ENCODE peak calls at places on chromosomes 11 and 22, in six cellular contexts. A is stomach, P is GM23338, L is transverse colon, V is GM12892, U is GM12878. W is an unnamed sample.

GRCh38 chr11:117808768-117809167 is 11.8 kb upstream of the DSCAML1 start:
- DNase-seq in P (no peak), V (no peak), U (no peak), A (no peak), L (peak), W (peak)

GRCh38 chr11:71472357-71472885 is 19.4 kb downstream of the NADSYN1 start:
- DNase-seq in L (no peak), U (no peak), P (no peak), A (no peak), V (no peak), W (peak)

GRCh38 chr11:120211522-120212258 is 858 bp downstream of the OAF start:
- DNase-seq in A (no peak), U (no peak), L (no peak), P (no peak), V (no peak), W (no peak)

GRCh38 chr11:44559207-44559943 is 6.1 kb upstream of the CD82 start:
- DNase-seq in V (no peak), U (peak), L (no peak), P (peak), A (no peak), W (peak)

GRCh38 chr11:65298655-65299179 is 15.9 kb upstream of the CDC42EP2 start:
- DNase-seq in P (no peak), V (no peak), A (no peak), L (peak), U (no peak), W (peak)

GRCh38 chr11:122069946-122070345 is 46.1 kb downstream of the BLID start:
- DNase-seq in V (no peak), P (peak), L (peak), A (peak), U (no peak), W (no peak)

GRCh38 chr22:44384981-44385610 is 72.3 kb upstream of the SHISAL1 start:
- DNase-seq in V (no peak), P (no peak), L (no peak), U (no peak), A (no peak), W (peak)

GRCh38 chr11:118917488-118918127 is 8.1 kb downstream of the BCL9L start:
- DNase-seq in A (no peak), L (peak), P (no peak), V (no peak), U (no peak), W (peak)

GRCh38 chr22:30730351-30730750 is 35.7 kb downstream of the OSBP2 start:
- DNase-seq in U (no peak), P (no peak), A (no peak), L (no peak), V (no peak), W (no peak)

GRCh38 chr11:62707277-62707771 is at the start of the genes BSCL2 and GNG3:
- DNase-seq in L (no peak), A (no peak), V (no peak), U (no peak), P (peak), W (peak)

GRCh38 chr22:37030560-37031281 is 11.2 kb downstream of the MPST start:
- DNase-seq in A (no peak), L (no peak), P (no peak), U (no peak), V (no peak), W (no peak)

GRCh38 chr22:37032134-37032534 is 12.6 kb downstream of the MPST start:
- DNase-seq in A (no peak), U (no peak), V (no peak), P (no peak), L (no peak), W (no peak)

GRCh38 chr22:37032535-37033460 is 13.3 kb downstream of the MPST start:
- DNase-seq in U (no peak), A (peak), L (peak), P (peak), V (no peak), W (no peak)

GRCh38 chr22:37036655-37037377 is 14.7 kb upstream of the KCTD17 start:
- DNase-seq in A (no peak), U (no peak), L (no peak), V (no peak), P (no peak), W (no peak)

DNA sequence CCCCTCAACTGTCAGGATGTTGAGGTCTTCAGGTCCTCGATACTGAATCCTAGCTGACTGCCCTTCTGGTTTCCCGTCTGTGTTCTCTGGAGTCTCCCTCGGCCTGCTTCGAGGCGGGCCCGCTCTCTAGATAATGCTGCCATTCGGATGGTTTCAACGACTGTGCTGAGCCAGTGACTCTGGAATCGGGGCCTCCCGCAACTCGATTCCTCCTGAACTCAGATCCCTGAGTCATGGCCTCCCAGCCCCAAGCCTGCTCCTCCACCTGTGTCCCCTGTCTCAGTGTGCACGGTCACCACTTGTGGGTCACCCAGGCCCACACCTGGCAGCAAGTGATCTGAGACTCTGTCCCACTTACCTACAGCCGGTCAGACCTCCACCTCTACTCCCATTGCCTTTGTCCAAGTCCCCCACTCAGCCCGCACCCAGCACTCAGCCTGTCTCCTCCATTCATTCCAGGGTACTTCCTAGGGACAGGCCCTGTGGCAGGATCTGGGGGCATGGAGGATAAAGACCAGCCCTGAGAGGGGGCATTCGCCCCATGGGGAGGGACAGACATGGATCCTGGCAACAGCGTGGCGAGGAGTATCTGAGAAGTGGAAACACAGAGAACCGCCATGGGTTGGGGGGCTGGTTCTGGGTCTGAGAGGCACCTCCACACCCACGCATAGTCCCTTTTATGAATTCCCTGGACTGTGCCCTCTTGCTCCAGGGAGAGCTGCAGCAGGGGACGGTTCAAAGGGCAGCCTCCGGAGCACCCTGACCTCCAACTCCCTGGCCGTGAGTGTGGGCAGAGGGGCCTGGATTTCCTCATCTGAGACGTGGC is 14.3 kb downstream of the MPST start:
- DNase-seq in L (peak), V (no peak), A (no peak), P (no peak), U (no peak), W (no peak)
- TF ChIP-seq POLR2AphosphoS5 in L (no peak), V (no peak), A (no peak), P (no peak), U (no peak), W (no peak)

DNA sequence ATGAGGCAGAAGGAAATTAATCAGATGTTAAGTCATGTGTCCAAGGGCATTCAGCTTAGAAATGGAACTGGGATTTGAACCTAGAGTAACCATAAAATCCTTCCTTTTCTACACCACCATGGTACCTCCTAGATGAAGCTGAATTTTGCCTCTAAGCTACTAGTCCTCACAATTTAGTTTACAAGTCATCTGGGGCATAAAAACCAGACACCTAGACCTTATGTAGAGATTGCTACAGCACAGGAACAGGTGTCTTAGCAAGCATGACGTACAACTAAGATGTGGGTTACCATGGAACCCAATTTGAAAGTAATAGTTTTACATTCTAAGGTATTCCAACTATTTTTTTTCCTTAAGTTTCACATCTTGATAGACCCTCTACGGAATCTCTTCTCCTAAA is 9.2 kb downstream of the TMEM216 start:
- DNase-seq in U (no peak), A (no peak), P (no peak), V (no peak), L (no peak), W (no peak)
- TF ChIP-seq POLR2AphosphoS5 in U (no peak), A (no peak), P (no peak), V (no peak), L (no peak), W (no peak)

GRCh38 chr11:123086315-123086714 is 24.4 kb upstream of the HSPA8 start:
- DNase-seq in A (no peak), V (no peak), U (no peak), L (no peak), P (no peak), W (no peak)
- TF ChIP-seq POLR2AphosphoS5 in A (no peak), V (no peak), U (no peak), L (no peak), P (no peak), W (no peak)

GRCh38 chr22:41286639-41287091 is 678 bp upstream of the RANGAP1 start:
- DNase-seq in L (no peak), V (no peak), A (no peak), P (no peak), U (peak), W (peak)

GRCh38 chr22:41289681-41290080 is 3.7 kb upstream of the RANGAP1 start:
- DNase-seq in L (no peak), V (no peak), A (no peak), U (no peak), P (no peak), W (no peak)

GRCh38 chr22:41285820-41286638 is at the start of gene RANGAP1:
- DNase-seq in L (peak), P (peak), A (peak), U (peak), V (peak), W (peak)

GRCh38 chr22:41290262-41291221 is 4.6 kb upstream of the RANGAP1 start:
- DNase-seq in A (no peak), P (peak), U (no peak), V (no peak), L (no peak), W (no peak)

GRCh38 chr22:41288245-41288946 is 2.4 kb upstream of the RANGAP1 start:
- DNase-seq in L (peak), P (peak), U (no peak), A (peak), V (no peak), W (no peak)
- TF ChIP-seq POLR2AphosphoS5 in L (peak), P (no peak), U (no peak), A (no peak), V (no peak), W (no peak)

GRCh38 chr11:47414685-47415070 is 6.3 kb downstream of the SLC39A13 start:
- DNase-seq in A (no peak), U (no peak), P (no peak), L (no peak), V (no peak), W (no peak)

GRCh38 chr11:47413908-47414684 is 5.7 kb downstream of the SLC39A13 start:
- DNase-seq in A (no peak), U (no peak), P (no peak), V (no peak), L (no peak), W (no peak)

GRCh38 chr11:47417712-47418111 is 8.5 kb downstream of the PSMC3 start:
- DNase-seq in L (no peak), P (no peak), U (no peak), A (no peak), V (no peak), W (no peak)

GRCh38 chr11:47415091-47415854 is 6.9 kb downstream of the SLC39A13 start:
- DNase-seq in U (no peak), P (no peak), V (no peak), L (no peak), A (no peak), W (no peak)

DNA sequence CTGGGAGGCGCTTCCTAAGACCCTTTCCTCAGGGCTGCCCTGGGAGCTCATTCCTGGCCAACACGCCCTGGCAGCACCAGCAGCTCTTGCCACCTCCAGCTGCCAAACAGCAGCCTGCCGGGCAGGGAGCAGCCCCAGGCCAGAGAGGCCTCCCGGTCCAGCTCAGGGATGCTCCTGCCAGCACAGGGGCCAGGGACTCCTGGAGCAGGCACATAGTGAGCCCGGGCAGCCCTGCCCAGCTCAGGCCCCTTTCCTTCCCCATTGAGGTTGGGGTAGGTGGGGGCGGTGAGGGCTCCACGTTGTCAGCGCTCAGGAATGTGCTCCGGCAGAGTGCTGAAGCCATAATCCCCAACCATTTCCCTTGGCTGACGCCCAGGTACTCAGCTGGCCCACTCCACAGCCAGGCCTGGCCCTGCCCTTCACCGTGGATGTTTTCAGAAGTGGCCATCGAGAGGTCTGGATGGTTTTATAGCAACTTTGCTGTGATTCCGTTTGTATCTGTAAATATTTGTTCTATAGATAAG is 7.6 kb downstream of the SLC39A13 start:
- DNase-seq in V (no peak), P (peak), U (no peak), A (peak), L (peak), W (no peak)
- TF ChIP-seq POLR2AphosphoS5 in V (peak), P (no peak), U (no peak), A (peak), L (peak), W (peak)